ENCODE peak calls at places on chromosomes 5 and 9, in eight cellular contexts. K is PC-9, G is cardiac fibroblast, V is omental fat pad, N is ovary, O is foreskin fibroblast, Q is Peyer's patch, H is astrocyte of the spinal cord. A is an unnamed sample.

GRCh38 chr5:65213921-65214525 is 267.7 kb downstream of the ADAMTS6 start:
- DNase-seq in K (no peak), G (peak), V (no peak), N (no peak), O (peak), Q (no peak), H (no peak), A (no peak)

GRCh38 chr9:123375725-123376132 is 19.7 kb downstream of the CRB2 start:
- DNase-seq in K (no peak), G (no peak), V (no peak), N (peak), O (no peak), Q (peak), H (peak), A (no peak)

GRCh38 chr9:114913217-114913616 is 17.2 kb downstream of the TNFSF8 start:
- DNase-seq in K (no peak), G (no peak), V (no peak), N (no peak), O (no peak), Q (no peak), H (no peak), A (no peak)

GRCh38 chr9:130542457-130543228 is 36.7 kb upstream of the FUBP3 start:
- DNase-seq in K (no peak), G (peak), V (no peak), N (no peak), O (peak), Q (no peak), H (no peak), A (no peak)

GRCh38 chr5:150124111-150124557 is 31.5 kb downstream of the PDGFRB start:
- DNase-seq in K (no peak), G (no peak), V (no peak), N (no peak), O (no peak), Q (no peak), H (no peak), A (no peak)

GRCh38 chr5:144332265-144332664 is 161.6 kb downstream of the KCTD16 start:
- DNase-seq in K (no peak), G (peak), V (no peak), N (no peak), O (peak), Q (no peak), H (no peak), A (no peak)

GRCh38 chr9:106956971-106957370 is 94.0 kb downstream of the ZNF462 start:
- DNase-seq in K (no peak), G (peak), V (no peak), N (no peak), O (peak), Q (no peak), H (peak), A (no peak)

GRCh38 chr5:174575043-174575442 is 149.3 kb upstream of the MSX2 start:
- DNase-seq in K (no peak), G (no peak), V (no peak), N (no peak), O (no peak), Q (no peak), H (no peak), A (no peak)

GRCh38 chr9:4774209-4774608 is 18.5 kb upstream of the RCL1 start:
- DNase-seq in K (no peak), G (peak), V (no peak), N (no peak), O (peak), Q (no peak), H (no peak), A (no peak)

GRCh38 chr9:9920425-9920824 is 692.4 kb downstream of the PTPRD start:
- DNase-seq in K (no peak), G (no peak), V (no peak), N (no peak), O (no peak), Q (no peak), H (no peak), A (no peak)

GRCh38 chr5:69242215-69242927 is 7.7 kb downstream of the CDK7 start:
- DNase-seq in K (no peak), G (no peak), V (no peak), N (no peak), O (no peak), Q (no peak), H (no peak), A (no peak)

GRCh38 chr5:69245031-69245430 is 10.3 kb downstream of the CDK7 start:
- DNase-seq in K (no peak), G (no peak), V (no peak), N (no peak), O (no peak), Q (no peak), H (no peak), A (no peak)

GRCh38 chr5:69252437-69252836 is 17.8 kb downstream of the CDK7 start:
- DNase-seq in K (no peak), G (no peak), V (no peak), N (no peak), O (no peak), Q (no peak), H (no peak), A (no peak)

GRCh38 chr5:69250593-69250992 is 15.9 kb downstream of the CDK7 start:
- DNase-seq in K (no peak), G (no peak), V (no peak), N (no peak), O (no peak), Q (no peak), H (no peak), A (no peak)

DNA sequence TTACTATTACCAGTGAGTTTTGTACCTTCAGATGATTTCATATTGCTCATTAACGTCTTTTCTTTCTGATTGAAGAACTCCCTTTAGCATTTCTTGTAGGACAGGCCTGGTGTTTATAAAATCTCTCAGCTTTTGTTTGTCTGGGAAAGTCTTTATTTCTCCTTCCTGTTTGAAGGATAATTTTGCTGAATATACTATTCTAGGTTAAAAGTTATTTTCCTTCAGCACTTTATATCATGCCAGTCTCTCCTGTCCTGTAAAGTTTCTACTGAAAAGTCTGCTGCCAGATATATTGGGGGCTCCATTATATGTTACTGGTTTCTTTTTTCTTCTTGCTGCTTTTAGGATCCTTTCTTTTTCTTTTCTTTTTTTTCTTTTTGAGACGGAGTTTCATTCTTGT is 13.3 kb downstream of the CDK7 start:
- DNase-seq in K (no peak), G (no peak), V (no peak), N (no peak), O (no peak), Q (no peak), H (no peak), A (no peak)
- TF ChIP-seq CTCF in K (no peak), G (no peak), V (no peak), N (no peak), O (no peak), Q (no peak), H (no peak), A (no peak)

GRCh38 chr9:33722359-33722675 is 73.0 kb upstream of the PRSS3 start:
- DNase-seq in K (no peak), G (no peak), V (no peak), N (no peak), O (no peak), Q (no peak), H (no peak), A (no peak)
- TF ChIP-seq CTCF in K (no peak), G (no peak), V (no peak), N (no peak), O (no peak), Q (no peak), H (no peak), A (no peak)

DNA sequence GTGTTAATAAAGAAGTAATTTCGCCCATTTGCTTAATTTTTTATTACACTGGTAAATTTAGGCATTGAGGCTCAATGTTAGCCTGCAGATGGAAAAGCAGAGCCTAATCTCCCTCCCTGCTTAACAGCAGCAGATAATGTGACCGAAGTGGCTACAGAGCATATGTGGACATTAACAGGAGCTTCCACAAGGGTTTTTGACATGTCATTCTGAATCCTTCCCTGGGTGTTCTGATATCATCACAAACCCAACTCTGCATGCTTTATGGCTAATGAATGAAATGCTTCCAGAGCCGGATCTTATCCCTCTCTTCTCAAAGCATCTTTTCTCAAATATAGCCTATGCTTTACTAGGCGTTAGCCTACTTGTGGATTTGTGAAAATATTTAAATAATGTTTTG is 208.6 kb downstream of the CAAP1 start:
- DNase-seq in K (no peak), G (no peak), V (no peak), N (no peak), O (no peak), Q (no peak), H (no peak), A (no peak)
- TF ChIP-seq CTCF in K (no peak), G (no peak), V (no peak), N (no peak), O (no peak), Q (no peak), H (no peak), A (no peak)

DNA sequence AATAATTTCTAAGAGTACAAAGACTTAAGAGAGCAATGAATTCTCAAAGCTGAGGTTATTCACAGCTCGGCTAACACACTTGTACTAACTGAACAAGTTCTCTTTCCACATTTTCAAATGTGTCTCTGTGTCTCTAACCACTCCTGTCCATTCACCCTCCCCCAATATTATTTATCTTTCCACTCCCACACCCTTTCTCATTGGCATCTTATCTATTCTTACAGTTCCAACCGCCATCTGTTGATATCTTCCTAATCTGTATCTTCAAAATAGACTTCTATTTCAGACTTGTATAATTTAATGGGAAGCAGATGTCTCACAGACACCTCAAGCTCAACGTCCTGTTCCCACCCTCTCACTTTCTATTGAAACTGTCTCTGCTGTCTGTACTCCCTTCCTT is 205.9 kb downstream of the ANXA1 start:
- DNase-seq in K (no peak), G (no peak), V (no peak), N (no peak), O (no peak), Q (no peak), H (no peak), A (no peak)
- TF ChIP-seq CTCF in K (no peak), G (no peak), V (no peak), N (no peak), O (no peak), Q (no peak), H (no peak), A (no peak)

DNA sequence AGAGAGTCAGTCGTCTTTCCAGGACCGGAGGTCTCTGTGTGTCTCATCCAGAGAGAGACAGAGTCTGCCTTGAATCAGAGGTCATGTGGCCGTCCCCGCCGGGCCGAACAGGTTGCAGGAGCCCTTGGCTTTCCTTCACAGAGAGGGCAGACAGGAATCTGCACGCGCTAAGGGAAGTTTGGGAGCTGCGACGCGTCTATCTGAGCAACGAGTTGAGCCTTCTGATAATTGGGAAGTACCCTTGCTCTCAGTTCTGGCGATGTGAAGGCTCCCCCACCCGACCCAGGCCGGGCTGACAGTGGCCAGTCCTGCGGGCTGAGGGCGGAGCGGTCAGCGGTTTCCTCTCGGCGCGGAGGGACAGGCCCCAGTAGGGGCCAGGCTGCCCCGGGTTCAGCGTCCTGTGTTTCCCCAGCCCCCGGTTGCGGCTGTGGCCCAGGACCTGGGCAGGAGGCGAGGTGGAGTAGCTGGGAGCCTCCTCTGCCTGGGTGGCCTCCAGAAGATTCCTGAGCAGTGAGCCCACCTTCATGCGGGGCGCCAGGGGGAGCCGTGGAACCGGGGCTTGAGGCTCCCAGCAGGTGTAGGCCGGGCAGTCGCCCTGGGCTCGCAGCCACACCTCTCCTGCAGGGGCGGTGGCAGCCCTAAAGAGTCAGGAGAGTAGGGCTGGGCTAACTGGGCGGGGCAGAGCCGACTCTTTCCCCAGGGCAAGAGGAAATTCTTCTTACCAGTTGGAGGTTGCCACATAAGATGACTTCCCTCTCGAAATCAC is 13.8 kb downstream of the NR2F1 start:
- DNase-seq in K (no peak), G (no peak), V (no peak), N (no peak), O (no peak), Q (peak), H (peak), A (no peak)
- TF ChIP-seq CTCF in K (no peak), G (no peak), V (no peak), N (no peak), O (no peak), Q (no peak), H (peak), A (peak)

GRCh38 chr5:138032028-138032571 is 779 bp downstream of the FAM13B start:
- DNase-seq in K (peak), G (peak), V (no peak), N (peak), O (peak), Q (no peak), H (no peak), A (no peak)

GRCh38 chr5:138029944-138030343 is 2.9 kb downstream of the FAM13B start:
- DNase-seq in K (no peak), G (no peak), V (no peak), N (no peak), O (no peak), Q (no peak), H (no peak), A (no peak)

GRCh38 chr5:138033916-138034315 is 1.0 kb upstream of the FAM13B start:
- DNase-seq in K (peak), G (peak), V (no peak), N (no peak), O (peak), Q (no peak), H (peak), A (no peak)

GRCh38 chr5:138033275-138033808 is 463 bp upstream of the FAM13B start:
- DNase-seq in K (no peak), G (no peak), V (no peak), N (no peak), O (no peak), Q (no peak), H (no peak), A (no peak)

GRCh38 chr5:138032572-138033274 is at the start of gene FAM13B:
- DNase-seq in K (peak), G (peak), V (peak), N (peak), O (peak), Q (peak), H (peak), A (peak)
- TF ChIP-seq CTCF in K (no peak), G (no peak), V (no peak), N (no peak), O (no peak), Q (no peak), H (no peak), A (no peak)

DNA sequence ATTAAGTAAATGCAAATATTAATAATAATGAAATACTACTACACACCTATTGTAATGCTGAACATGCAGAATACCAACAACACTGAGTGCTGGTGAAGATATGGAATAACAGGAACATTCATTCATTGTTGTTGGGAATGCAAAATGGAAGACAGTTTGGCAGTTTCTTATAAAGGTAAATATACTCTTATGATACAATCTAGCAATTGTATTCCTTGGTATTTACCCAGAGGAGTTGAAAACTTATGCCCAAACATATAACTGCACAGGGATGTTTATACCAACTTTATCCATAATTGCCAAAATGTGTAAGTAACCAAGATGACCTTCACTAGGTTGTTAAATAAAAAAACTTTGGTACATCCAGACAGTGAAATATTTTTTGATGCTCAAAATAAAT is 636.8 kb downstream of the PRR16 start:
- DNase-seq in K (no peak), G (no peak), V (no peak), N (no peak), O (no peak), Q (no peak), H (no peak), A (no peak)
- TF ChIP-seq CTCF in K (no peak), G (no peak), V (no peak), N (no peak), O (no peak), Q (no peak), H (no peak), A (no peak)

DNA sequence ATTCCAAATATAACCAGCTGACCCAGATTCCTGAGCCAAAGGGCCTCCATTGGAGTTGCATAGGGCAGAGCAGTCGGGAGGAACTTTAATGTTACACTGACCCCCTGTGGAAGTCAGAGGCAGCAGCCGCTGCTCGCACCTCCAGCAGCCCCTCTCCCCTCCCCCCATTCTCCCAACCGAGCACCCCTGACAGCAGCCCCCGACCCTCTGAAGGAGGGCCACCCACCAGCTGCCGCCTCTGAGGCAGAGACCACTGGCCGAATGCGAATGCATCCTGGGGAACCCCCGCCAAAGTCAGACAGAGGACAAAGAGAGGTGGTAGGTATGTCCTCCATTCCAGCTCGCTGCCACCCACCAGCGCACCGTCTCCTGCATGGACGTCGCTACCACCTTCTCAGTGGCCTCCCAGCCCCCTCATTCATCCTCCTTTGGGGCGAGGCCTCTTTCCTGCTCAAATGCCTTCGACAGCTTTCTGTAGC is 231.0 kb downstream of the CDK5RAP2 start:
- DNase-seq in K (no peak), G (peak), V (no peak), N (no peak), O (peak), Q (no peak), H (peak), A (no peak)
- TF ChIP-seq CTCF in K (peak), G (peak), V (no peak), N (no peak), O (peak), Q (no peak), H (peak), A (peak)

DNA sequence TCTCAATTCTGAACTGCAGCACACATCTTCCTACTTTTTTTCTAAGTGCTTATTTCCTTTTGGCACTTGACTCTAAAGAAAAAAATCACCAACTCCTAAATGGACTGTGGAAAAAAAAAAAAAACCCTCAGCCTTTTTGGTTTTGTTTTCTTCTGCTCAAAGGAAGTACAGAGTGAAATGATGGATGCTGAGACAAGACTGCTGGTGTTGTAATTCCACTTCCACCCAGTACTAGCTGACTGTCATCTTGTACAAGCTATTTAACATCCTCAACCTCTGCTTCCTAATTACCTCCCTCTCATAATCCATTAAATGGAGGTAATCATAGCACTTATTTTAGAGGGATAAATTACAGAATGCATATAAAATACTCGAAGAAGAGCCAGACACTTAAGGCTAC is 171.6 kb upstream of the GNA14 start:
- DNase-seq in K (no peak), G (peak), V (no peak), N (no peak), O (no peak), Q (no peak), H (no peak), A (no peak)
- TF ChIP-seq CTCF in K (no peak), G (no peak), V (no peak), N (no peak), O (no peak), Q (no peak), H (no peak), A (no peak)

A was measured in osteocyte.